ENCODE peak calls at places on chromosome X, in six cellular contexts. One of them, this sample, is unnamed.

GRCh38 chrX:149571770-149572169 is 15.5 kb downstream of the MAGEA9B start:
- DNase-seq in lung microvascular endothelial cell: no peak
- DNase-seq in DMS153: no peak
- DNase-seq in lung: no peak
- DNase-seq in GM23338: no peak
- DNase-seq in fibroblast of the conjunctiva: no peak
- DNase-seq in this sample: no peak

GRCh38 chrX:153933751-153934472 is 925 bp downstream of the NAA10 start:
- DNase-seq in lung microvascular endothelial cell: no peak
- DNase-seq in DMS153: no peak
- DNase-seq in lung: no peak
- DNase-seq in GM23338: no peak
- DNase-seq in fibroblast of the conjunctiva: no peak
- DNase-seq in this sample: no peak

GRCh38 chrX:132956421-132957210 is 1.8 kb downstream of the HS6ST2 start:
- DNase-seq in lung microvascular endothelial cell: no peak
- DNase-seq in DMS153: no peak
- DNase-seq in lung: no peak
- DNase-seq in GM23338: peak
- DNase-seq in fibroblast of the conjunctiva: no peak
- DNase-seq in this sample: no peak

GRCh38 chrX:141176586-141177451 is at the start of gene LDOC1:
- DNase-seq in lung microvascular endothelial cell: peak
- DNase-seq in DMS153: peak
- DNase-seq in lung: peak
- DNase-seq in GM23338: peak
- DNase-seq in fibroblast of the conjunctiva: peak
- DNase-seq in this sample: peak

GRCh38 chrX:47623540-47624027 is 3.9 kb upstream of the SYN1 start:
- DNase-seq in lung microvascular endothelial cell: peak
- DNase-seq in DMS153: peak
- DNase-seq in lung: no peak
- DNase-seq in GM23338: peak
- DNase-seq in fibroblast of the conjunctiva: peak
- DNase-seq in this sample: peak

GRCh38 chrX:153537080-153537479 is 19.6 kb downstream of the ATP2B3 start:
- DNase-seq in lung microvascular endothelial cell: no peak
- DNase-seq in DMS153: no peak
- DNase-seq in lung: no peak
- DNase-seq in GM23338: no peak
- DNase-seq in fibroblast of the conjunctiva: no peak
- DNase-seq in this sample: no peak

GRCh38 chrX:8738588-8739189 is 6.8 kb upstream of the ANOS1 start:
- DNase-seq in lung microvascular endothelial cell: peak
- DNase-seq in DMS153: no peak
- DNase-seq in lung: peak
- DNase-seq in GM23338: peak
- DNase-seq in fibroblast of the conjunctiva: peak
- DNase-seq in this sample: peak

GRCh38 chrX:154310991-154311541 is 15.5 kb downstream of the TKTL1 start:
- DNase-seq in lung microvascular endothelial cell: no peak
- DNase-seq in DMS153: no peak
- DNase-seq in lung: no peak
- DNase-seq in GM23338: no peak
- DNase-seq in fibroblast of the conjunctiva: no peak
- DNase-seq in this sample: no peak

GRCh38 chrX:76987381-76987780 is 459.8 kb upstream of the FGF16 start:
- DNase-seq in lung microvascular endothelial cell: no peak
- DNase-seq in DMS153: no peak
- DNase-seq in lung: no peak
- DNase-seq in GM23338: peak
- DNase-seq in fibroblast of the conjunctiva: no peak
- DNase-seq in this sample: no peak

GRCh38 chrX:149151805-149152757 is 353.0 kb downstream of the IDS start:
- DNase-seq in lung microvascular endothelial cell: no peak
- DNase-seq in DMS153: no peak
- DNase-seq in lung: no peak
- DNase-seq in GM23338: no peak
- DNase-seq in fibroblast of the conjunctiva: no peak
- DNase-seq in this sample: no peak

GRCh38 chrX:9339603-9340569 is 125.0 kb upstream of the TBL1X start:
- DNase-seq in lung microvascular endothelial cell: no peak
- DNase-seq in DMS153: no peak
- DNase-seq in lung: no peak
- DNase-seq in GM23338: no peak
- DNase-seq in fibroblast of the conjunctiva: no peak
- DNase-seq in this sample: no peak

GRCh38 chrX:155888139-155888538 is 7.0 kb downstream of the VAMP7 start:
- DNase-seq in lung microvascular endothelial cell: peak
- DNase-seq in DMS153: no peak
- DNase-seq in lung: no peak
- DNase-seq in GM23338: peak
- DNase-seq in fibroblast of the conjunctiva: peak
- DNase-seq in this sample: no peak

GRCh38 chrX:17613979-17614572 is 123.2 kb upstream of the SCML1 start:
- DNase-seq in lung microvascular endothelial cell: no peak
- DNase-seq in DMS153: no peak
- DNase-seq in lung: peak
- DNase-seq in GM23338: no peak
- DNase-seq in fibroblast of the conjunctiva: no peak
- DNase-seq in this sample: peak

GRCh38 chrX:18099745-18100144 is 120.9 kb downstream of the BEND2 start:
- DNase-seq in lung microvascular endothelial cell: no peak
- DNase-seq in DMS153: peak
- DNase-seq in lung: no peak
- DNase-seq in GM23338: no peak
- DNase-seq in fibroblast of the conjunctiva: no peak
- DNase-seq in this sample: no peak

GRCh38 chrX:46551494-46552128 is 6.4 kb upstream of the ZNF674 start:
- DNase-seq in lung microvascular endothelial cell: no peak
- DNase-seq in DMS153: no peak
- DNase-seq in lung: no peak
- DNase-seq in GM23338: peak
- DNase-seq in fibroblast of the conjunctiva: no peak
- DNase-seq in this sample: no peak

GRCh38 chrX:53831662-53832635 is 145.4 kb upstream of the HUWE1 start:
- DNase-seq in lung microvascular endothelial cell: peak
- DNase-seq in DMS153: no peak
- DNase-seq in lung: no peak
- DNase-seq in GM23338: peak
- DNase-seq in fibroblast of the conjunctiva: peak
- DNase-seq in this sample: peak